ENCODE peak calls at places on chromosome 12, in nine cellular contexts. S is astrocyte of the spinal cord; R is Calu3; Y is kidney epithelial cell; P is pancreas; X is H9; C is activated CD8-positive, alpha-beta T cell treated with anti-CD3 and anti-CD28 coated beads for 36 hours; K is tibial artery; W is MCF 10A. N is an unnamed sample.

GRCh38 chr12:78402366-78403134 is 462.0 kb upstream of the SYT1 start:
- DNase-seq in Y (no peak), C (no peak), K (no peak), X (no peak), S (no peak), P (no peak), W (no peak), R (no peak), N (no peak)

GRCh38 chr12:109777544-109777943 is 55.7 kb downstream of the TRPV4 start:
- DNase-seq in Y (no peak), S (no peak), P (no peak), C (peak), X (peak), K (no peak), W (peak), R (peak), N (peak)

GRCh38 chr12:1706284-1707016 is 15.6 kb downstream of the ADIPOR2 start:
- DNase-seq in P (no peak), Y (no peak), X (no peak), C (peak), K (no peak), S (no peak), W (peak), R (peak), N (no peak)

GRCh38 chr12:132485619-132486018 is 4.3 kb upstream of the FBRSL1 start:
- DNase-seq in S (no peak), W (no peak), R (no peak), P (no peak), K (no peak), X (no peak), C (no peak), Y (no peak), N (no peak)

GRCh38 chr12:46088040-46088439 is 97.7 kb upstream of the SCAF11 start:
- DNase-seq in S (no peak), X (no peak), C (no peak), Y (no peak), K (no peak), W (no peak), P (no peak), R (no peak), N (no peak)

GRCh38 chr12:127509066-127509778 is 757.7 kb upstream of the TMEM132C start:
- DNase-seq in S (peak), P (no peak), Y (no peak), C (no peak), W (no peak), K (no peak), R (no peak), X (no peak), N (no peak)

GRCh38 chr12:91138337-91138905 is 27.1 kb upstream of the LUM start:
- DNase-seq in P (no peak), X (no peak), R (no peak), Y (no peak), K (no peak), S (no peak), W (no peak), C (no peak), N (no peak)

GRCh38 chr12:132559652-132560420 is 50.5 kb downstream of the LRCOL1 start:
- DNase-seq in X (peak), Y (no peak), W (peak), K (no peak), S (peak), C (peak), P (peak), R (peak), N (peak)

GRCh38 chr12:92495108-92495507 is 207.7 kb upstream of the PLEKHG7 start:
- DNase-seq in W (no peak), C (no peak), P (no peak), R (no peak), X (no peak), Y (no peak), S (no peak), K (no peak), N (no peak)

GRCh38 chr12:104758771-104759170 is 199.3 kb downstream of the SLC41A2 start:
- DNase-seq in K (no peak), S (no peak), R (no peak), Y (no peak), W (no peak), C (no peak), X (no peak), P (no peak), N (no peak)

GRCh38 chr12:108822458-108823205 is 34.8 kb downstream of the SSH1 start:
- DNase-seq in P (no peak), R (no peak), W (no peak), Y (no peak), K (no peak), S (no peak), C (no peak), X (no peak), N (peak)

GRCh38 chr12:73659802-73660201 is 877.8 kb upstream of the ATXN7L3B start:
- DNase-seq in W (no peak), X (no peak), C (no peak), S (no peak), P (no peak), Y (no peak), R (no peak), K (no peak), N (no peak)

GRCh38 chr12:24921251-24922038 is 27.5 kb downstream of the BCAT1 start:
- DNase-seq in R (no peak), X (no peak), P (no peak), S (peak), Y (no peak), C (no peak), K (no peak), W (no peak), N (no peak)

GRCh38 chr12:71900091-71900490 is 38.6 kb upstream of the TPH2 start:
- DNase-seq in R (no peak), S (peak), P (no peak), C (no peak), Y (no peak), X (no peak), K (no peak), W (peak), N (peak)

GRCh38 chr12:106227641-106228319 is 20.0 kb downstream of the CKAP4 start:
- DNase-seq in C (peak), X (peak), P (no peak), W (peak), Y (no peak), K (no peak), R (peak), S (no peak), N (peak)

GRCh38 chr12:52119398-52120254 is 40.1 kb downstream of the SMIM41 start:
- DNase-seq in P (peak), C (peak), S (peak), W (peak), K (no peak), Y (no peak), R (peak), X (peak), N (peak)

GRCh38 chr12:55932546-55932919 is 1.6 kb downstream of the DGKA start:
- DNase-seq in K (no peak), Y (no peak), S (peak), R (no peak), C (peak), W (no peak), X (no peak), P (no peak), N (peak)

GRCh38 chr12:51910168-51910567 is 2.9 kb downstream of the ACVRL1 start:
- DNase-seq in C (no peak), X (no peak), K (no peak), S (no peak), W (no peak), Y (no peak), R (no peak), P (peak), N (peak)

GRCh38 chr12:53324779-53325538 is 3.5 kb upstream of the AAAS start:
- DNase-seq in C (peak), R (peak), Y (peak), P (peak), S (peak), W (peak), K (peak), X (peak), N (peak)
- TF ChIP-seq CTCF in C (peak), R (peak), Y (peak), P (peak), S (peak), W (peak), K (peak), X (peak), N (peak)

GRCh38 chr12:49903700-49904423 is at the start of gene FAIM2:
- DNase-seq in Y (no peak), K (peak), W (no peak), C (peak), X (peak), R (no peak), P (no peak), S (peak), N (no peak)
- TF ChIP-seq CTCF in Y (no peak), K (no peak), W (no peak), C (no peak), X (no peak), R (no peak), P (no peak), S (no peak), N (no peak)

GRCh38 chr12:97944576-97944975 is 482.0 kb downstream of the RMST start:
- DNase-seq in P (no peak), S (peak), W (peak), X (no peak), Y (no peak), R (no peak), K (no peak), C (no peak), N (no peak)

GRCh38 chr12:97941686-97942354 is 479.2 kb downstream of the RMST start:
- DNase-seq in X (no peak), R (peak), S (no peak), C (no peak), K (no peak), W (no peak), P (no peak), Y (no peak), N (no peak)

GRCh38 chr12:97940629-97941028 is 478.0 kb downstream of the RMST start:
- DNase-seq in X (no peak), Y (no peak), K (no peak), C (no peak), R (no peak), P (no peak), S (no peak), W (no peak), N (no peak)

GRCh38 chr12:97940105-97940504 is 477.5 kb downstream of the RMST start:
- DNase-seq in P (no peak), X (no peak), Y (no peak), K (no peak), R (no peak), C (no peak), S (no peak), W (no peak), N (no peak)

GRCh38 chr12:97943359-97943758 is 480.8 kb downstream of the RMST start:
- DNase-seq in Y (no peak), R (no peak), K (no peak), P (no peak), X (no peak), W (peak), C (no peak), S (no peak), N (peak)
- TF ChIP-seq CTCF in Y (no peak), R (no peak), K (no peak), P (no peak), X (peak), W (peak), C (no peak), S (no peak), N (no peak)

GRCh38 chr12:10113085-10113484 is 14.3 kb upstream of the CLEC1A start:
- DNase-seq in Y (no peak), X (no peak), W (no peak), R (no peak), S (peak), P (no peak), C (no peak), K (no peak), N (no peak)
- TF ChIP-seq CTCF in Y (no peak), X (no peak), W (no peak), R (no peak), S (no peak), P (no peak), C (no peak), K (no peak), N (no peak)

GRCh38 chr12:3088251-3088650 is 11.1 kb downstream of the TSPAN9 start:
- DNase-seq in S (no peak), C (no peak), W (no peak), P (no peak), Y (no peak), R (no peak), X (peak), K (no peak), N (no peak)
- TF ChIP-seq CTCF in S (no peak), C (no peak), W (no peak), P (no peak), Y (no peak), R (no peak), X (no peak), K (no peak), N (no peak)

GRCh38 chr12:62934799-62935674 is at the start of gene PPM1H:
- DNase-seq in W (peak), S (peak), C (peak), X (peak), P (peak), K (peak), R (peak), Y (no peak), N (peak)
- TF ChIP-seq CTCF in W (peak), S (peak), C (peak), X (peak), P (peak), K (peak), R (peak), Y (peak), N (peak)

GRCh38 chr12:60980558-60980957 is 1279.6 kb upstream of the USP15 start:
- DNase-seq in Y (no peak), W (no peak), X (no peak), P (no peak), S (no peak), C (no peak), K (no peak), R (no peak), N (no peak)

GRCh38 chr12:60981473-60981872 is 1278.7 kb upstream of the USP15 start:
- DNase-seq in C (no peak), K (no peak), P (no peak), Y (no peak), R (no peak), X (no peak), S (no peak), W (no peak), N (no peak)

DNA sequence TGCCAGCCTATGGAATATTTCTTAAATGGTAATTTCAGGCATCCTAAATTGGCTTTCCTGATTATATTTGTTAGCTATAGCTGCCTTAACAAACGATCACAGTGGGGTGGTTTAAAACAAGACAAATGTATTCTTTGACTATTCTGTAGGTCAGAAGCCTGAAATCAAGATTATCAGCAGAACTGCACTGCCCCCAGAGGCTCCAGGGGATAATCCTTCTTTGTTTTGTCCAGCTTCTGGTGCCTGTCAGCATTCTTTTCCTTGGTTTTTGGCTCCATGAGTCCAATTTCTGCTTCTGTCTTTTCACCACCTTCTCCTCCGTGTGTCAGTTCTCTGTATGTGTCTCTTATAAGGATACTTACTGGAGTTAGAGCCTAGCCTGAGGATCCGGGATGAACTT is 1282.2 kb upstream of the USP15 start:
- DNase-seq in X (peak), C (no peak), W (peak), K (no peak), S (no peak), Y (no peak), R (peak), P (no peak), N (no peak)
- TF ChIP-seq CTCF in X (peak), C (no peak), W (peak), K (no peak), S (no peak), Y (no peak), R (peak), P (no peak), N (no peak)

GRCh38 chr12:54390668-54391551 is 6.4 kb upstream of the ZNF385A start:
- DNase-seq in K (no peak), P (peak), S (no peak), X (peak), R (peak), W (no peak), Y (no peak), C (peak), N (peak)
- TF ChIP-seq CTCF in K (no peak), P (no peak), S (peak), X (peak), R (no peak), W (no peak), Y (peak), C (no peak), N (no peak)

GRCh38 chr12:28191690-28192089 is 1.4 kb downstream of the CCDC91 start:
- DNase-seq in Y (no peak), P (no peak), R (peak), C (peak), X (no peak), S (peak), W (peak), K (no peak), N (peak)

GRCh38 chr12:28191018-28191595 is 851 bp downstream of the CCDC91 start:
- DNase-seq in W (peak), R (peak), X (no peak), K (no peak), P (no peak), S (no peak), C (peak), Y (no peak), N (peak)

GRCh38 chr12:28189774-28190320 is 409 bp upstream of the CCDC91 start:
- DNase-seq in K (no peak), Y (no peak), X (no peak), C (peak), P (no peak), S (no peak), R (peak), W (no peak), N (no peak)

GRCh38 chr12:28192145-28192544 is 1.9 kb downstream of the CCDC91 start:
- DNase-seq in R (no peak), C (no peak), Y (no peak), W (no peak), K (no peak), S (no peak), P (no peak), X (no peak), N (no peak)

DNA sequence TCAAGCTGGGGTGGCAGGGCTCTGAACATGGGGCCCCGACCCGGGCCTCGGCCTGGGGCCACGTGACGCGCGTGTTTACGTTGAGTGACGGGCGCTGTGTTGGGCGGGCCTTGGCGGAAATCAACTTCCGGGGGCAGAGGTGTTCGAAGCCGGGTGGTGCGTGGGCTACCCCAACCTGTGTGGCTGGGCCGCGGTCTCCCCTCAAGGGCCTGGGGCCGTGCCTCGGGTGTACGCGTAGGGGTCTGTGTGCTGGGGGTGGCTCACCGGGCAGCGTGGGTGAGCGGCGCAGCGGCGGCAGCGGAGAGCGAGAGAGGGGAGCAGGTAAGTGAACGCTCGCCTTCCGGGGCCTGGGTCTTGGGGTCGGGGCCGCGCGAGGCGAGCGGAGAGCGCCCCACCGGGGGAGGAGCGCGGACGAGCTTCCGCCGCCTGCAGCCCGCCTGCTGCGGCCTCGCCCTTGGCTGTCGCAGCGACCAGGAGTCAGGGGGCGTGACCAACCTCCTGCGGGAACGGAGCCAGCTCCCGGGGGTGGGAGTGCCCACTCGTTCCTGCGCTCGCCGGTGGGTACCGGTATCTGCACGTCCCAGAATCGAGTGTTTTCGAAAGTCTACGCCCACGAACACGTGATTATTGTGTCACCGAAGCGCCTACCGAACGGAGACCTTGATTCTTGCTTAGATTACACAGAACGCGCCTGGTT is at the start of gene CCDC91:
- DNase-seq in X (peak), K (peak), W (peak), P (peak), R (peak), S (peak), Y (peak), C (peak), N (peak)
- TF ChIP-seq CTCF in X (no peak), K (no peak), W (no peak), P (no peak), R (no peak), S (no peak), Y (no peak), C (peak), N (no peak)

GRCh38 chr12:13130981-13131380 is 27.5 kb upstream of the GSG1 start:
- DNase-seq in X (no peak), R (no peak), Y (no peak), W (no peak), K (no peak), S (no peak), P (no peak), C (no peak), N (no peak)
- TF ChIP-seq CTCF in X (no peak), R (no peak), Y (no peak), W (no peak), K (no peak), S (no peak), P (no peak), C (no peak), N (no peak)